ENCODE peak calls at places on chromosomes 7 and 10, in seven cellular contexts. N is dermis microvascular lymphatic vessel endothelial cell, C is NCI-H2107, O is SW480, X is esophagus muscularis mucosa, W is stomach, K is T47D. J is an unnamed sample.

GRCh38 chr7:158958618-158959017 is 102.3 kb downstream of the DYNC2I1 start:
- DNase-seq in X (no peak), C (no peak), K (no peak), W (no peak), O (no peak), N (no peak), J (no peak)

GRCh38 chr7:91242097-91242846 is 22.0 kb upstream of the FZD1 start:
- DNase-seq in X (no peak), W (no peak), N (no peak), O (no peak), K (no peak), C (no peak), J (peak; percentile 66)

GRCh38 chr10:22489467-22489866 is 144.2 kb downstream of the SPAG6 start:
- DNase-seq in W (no peak), O (no peak), C (no peak), N (no peak), X (peak; percentile 4), K (no peak), J (no peak)

GRCh38 chr10:87845624-87846377 is 17.5 kb downstream of the KLLN start:
- DNase-seq in O (no peak), N (no peak), X (no peak), C (no peak), K (no peak), W (no peak), J (peak; percentile 97)

GRCh38 chr7:93238748-93239147 is 6.6 kb downstream of the VPS50 start:
- DNase-seq in K (no peak), N (no peak), W (no peak), O (no peak), C (no peak), X (no peak), J (no peak)

GRCh38 chr10:132385721-132386418 is 11.1 kb upstream of the PWWP2B start:
- DNase-seq in O (no peak), W (no peak), N (no peak), C (no peak), K (no peak), X (no peak), J (no peak)

GRCh38 chr7:7695418-7695817 is 23.0 kb downstream of the RPA3 start:
- DNase-seq in W (no peak), C (no peak), X (no peak), K (no peak), N (no peak), O (no peak), J (no peak)

GRCh38 chr10:79093658-79094411 is 25.1 kb downstream of the ZMIZ1 start:
- DNase-seq in O (no peak), W (peak; percentile 92), K (peak; percentile 59), C (no peak), N (peak; percentile 39), X (no peak), J (peak; percentile 81)

GRCh38 chr10:43040482-43041256 is 36.2 kb upstream of the RET start:
- DNase-seq in N (no peak), W (peak; percentile 23), O (no peak), X (peak; percentile 70), K (no peak), C (no peak), J (no peak)

GRCh38 chr10:9012312-9012711 is 957.8 kb downstream of the GATA3 start:
- DNase-seq in K (no peak), C (no peak), O (no peak), N (no peak), W (no peak), X (no peak), J (peak; percentile 11)

GRCh38 chr7:148163246-148163645 is 427.3 kb upstream of the C7orf33 start:
- DNase-seq in X (no peak), O (no peak), C (no peak), N (no peak), W (no peak), K (no peak), J (no peak)